ENCODE peak calls at places on chromosomes 2 and 18, in six cellular contexts. One of them, this sample, is unnamed.

GRCh38 chr2:55134316-55134706 is 84.1 kb upstream of the RTN4 start:
- DNase-seq in epithelial cell of proximal tubule: no peak
- DNase-seq in RWPE1: no peak
- DNase-seq in fibroblast of pulmonary artery: no peak
- DNase-seq in GM12864: no peak
- DNase-seq in HFFc6: no peak
- DNase-seq in this sample: no peak

GRCh38 chr2:126761256-126761980 is 105.5 kb downstream of the GYPC start:
- DNase-seq in epithelial cell of proximal tubule: no peak
- DNase-seq in RWPE1: no peak
- DNase-seq in fibroblast of pulmonary artery: no peak
- DNase-seq in GM12864: no peak
- DNase-seq in HFFc6: no peak
- DNase-seq in this sample: no peak

GRCh38 chr2:240767341-240767740 is 52.7 kb downstream of the KIF1A start:
- DNase-seq in epithelial cell of proximal tubule: no peak
- DNase-seq in RWPE1: no peak
- DNase-seq in fibroblast of pulmonary artery: no peak
- DNase-seq in GM12864: no peak
- DNase-seq in HFFc6: no peak
- DNase-seq in this sample: no peak

GRCh38 chr2:165471349-165471975 is 2.0 kb downstream of the CSRNP3 start:
- DNase-seq in epithelial cell of proximal tubule: no peak
- DNase-seq in RWPE1: no peak
- DNase-seq in fibroblast of pulmonary artery: peak
- DNase-seq in GM12864: no peak
- DNase-seq in HFFc6: no peak
- DNase-seq in this sample: no peak

GRCh38 chr2:217215877-217216276 is 356.0 kb upstream of the TNP1 start:
- DNase-seq in epithelial cell of proximal tubule: no peak
- DNase-seq in RWPE1: peak
- DNase-seq in fibroblast of pulmonary artery: no peak
- DNase-seq in GM12864: no peak
- DNase-seq in HFFc6: no peak
- DNase-seq in this sample: no peak

GRCh38 chr2:232459419-232460035 is 3.6 kb downstream of the ALPI start:
- DNase-seq in epithelial cell of proximal tubule: no peak
- DNase-seq in RWPE1: no peak
- DNase-seq in fibroblast of pulmonary artery: no peak
- DNase-seq in GM12864: no peak
- DNase-seq in HFFc6: no peak
- DNase-seq in this sample: peak

GRCh38 chr2:121231385-121232000 is 53.5 kb downstream of the TFCP2L1 start:
- DNase-seq in epithelial cell of proximal tubule: no peak
- DNase-seq in RWPE1: no peak
- DNase-seq in fibroblast of pulmonary artery: no peak
- DNase-seq in GM12864: no peak
- DNase-seq in HFFc6: no peak
- DNase-seq in this sample: no peak

GRCh38 chr18:52541056-52541455 is 201.1 kb downstream of the DCC start:
- DNase-seq in epithelial cell of proximal tubule: no peak
- DNase-seq in RWPE1: no peak
- DNase-seq in fibroblast of pulmonary artery: no peak
- DNase-seq in GM12864: no peak
- DNase-seq in HFFc6: no peak
- DNase-seq in this sample: no peak

GRCh38 chr2:152611458-152612231 is 105.6 kb downstream of the PRPF40A start:
- DNase-seq in epithelial cell of proximal tubule: peak
- DNase-seq in RWPE1: no peak
- DNase-seq in fibroblast of pulmonary artery: peak
- DNase-seq in GM12864: peak
- DNase-seq in HFFc6: peak
- DNase-seq in this sample: no peak

GRCh38 chr2:2318949-2319348 is 12.1 kb downstream of the MYT1L start:
- DNase-seq in epithelial cell of proximal tubule: no peak
- DNase-seq in RWPE1: no peak
- DNase-seq in fibroblast of pulmonary artery: no peak
- DNase-seq in GM12864: no peak
- DNase-seq in HFFc6: no peak
- DNase-seq in this sample: no peak

GRCh38 chr2:219171231-219171651 is 1.4 kb upstream of the SLC23A3 start:
- DNase-seq in epithelial cell of proximal tubule: peak
- DNase-seq in RWPE1: peak
- DNase-seq in fibroblast of pulmonary artery: peak
- DNase-seq in GM12864: no peak
- DNase-seq in HFFc6: peak
- DNase-seq in this sample: peak

GRCh38 chr2:154762638-154763037 is 64.1 kb downstream of the KCNJ3 start:
- DNase-seq in epithelial cell of proximal tubule: no peak
- DNase-seq in RWPE1: no peak
- DNase-seq in fibroblast of pulmonary artery: no peak
- DNase-seq in GM12864: no peak
- DNase-seq in HFFc6: no peak
- DNase-seq in this sample: no peak

GRCh38 chr2:1493361-1494126 is 80.3 kb downstream of the TPO start:
- DNase-seq in epithelial cell of proximal tubule: no peak
- DNase-seq in RWPE1: no peak
- DNase-seq in fibroblast of pulmonary artery: no peak
- DNase-seq in GM12864: no peak
- DNase-seq in HFFc6: no peak
- DNase-seq in this sample: no peak

GRCh38 chr2:45585267-45585861 is 25.7 kb downstream of the SRBD1 start:
- DNase-seq in epithelial cell of proximal tubule: no peak
- DNase-seq in RWPE1: peak
- DNase-seq in fibroblast of pulmonary artery: peak
- DNase-seq in GM12864: peak
- DNase-seq in HFFc6: peak
- DNase-seq in this sample: no peak

GRCh38 chr2:241854342-241855244 is 4.1 kb downstream of the PDCD1 start:
- DNase-seq in epithelial cell of proximal tubule: no peak
- DNase-seq in RWPE1: no peak
- DNase-seq in fibroblast of pulmonary artery: no peak
- DNase-seq in GM12864: no peak
- DNase-seq in HFFc6: no peak
- DNase-seq in this sample: no peak

GRCh38 chr2:241645915-241646250 is 8.4 kb downstream of the ATG4B start:
- DNase-seq in epithelial cell of proximal tubule: no peak
- DNase-seq in RWPE1: no peak
- DNase-seq in fibroblast of pulmonary artery: no peak
- DNase-seq in GM12864: no peak
- DNase-seq in HFFc6: no peak
- DNase-seq in this sample: no peak

GRCh38 chr2:7567646-7568045 is 650.4 kb downstream of the RNF144A start:
- DNase-seq in epithelial cell of proximal tubule: no peak
- DNase-seq in RWPE1: no peak
- DNase-seq in fibroblast of pulmonary artery: no peak
- DNase-seq in GM12864: peak
- DNase-seq in HFFc6: no peak
- DNase-seq in this sample: no peak

GRCh38 chr2:203659650-203660049 is 46.8 kb upstream of the CD28 start:
- DNase-seq in epithelial cell of proximal tubule: no peak
- DNase-seq in RWPE1: no peak
- DNase-seq in fibroblast of pulmonary artery: no peak
- DNase-seq in GM12864: peak
- DNase-seq in HFFc6: no peak
- DNase-seq in this sample: no peak

DNA sequence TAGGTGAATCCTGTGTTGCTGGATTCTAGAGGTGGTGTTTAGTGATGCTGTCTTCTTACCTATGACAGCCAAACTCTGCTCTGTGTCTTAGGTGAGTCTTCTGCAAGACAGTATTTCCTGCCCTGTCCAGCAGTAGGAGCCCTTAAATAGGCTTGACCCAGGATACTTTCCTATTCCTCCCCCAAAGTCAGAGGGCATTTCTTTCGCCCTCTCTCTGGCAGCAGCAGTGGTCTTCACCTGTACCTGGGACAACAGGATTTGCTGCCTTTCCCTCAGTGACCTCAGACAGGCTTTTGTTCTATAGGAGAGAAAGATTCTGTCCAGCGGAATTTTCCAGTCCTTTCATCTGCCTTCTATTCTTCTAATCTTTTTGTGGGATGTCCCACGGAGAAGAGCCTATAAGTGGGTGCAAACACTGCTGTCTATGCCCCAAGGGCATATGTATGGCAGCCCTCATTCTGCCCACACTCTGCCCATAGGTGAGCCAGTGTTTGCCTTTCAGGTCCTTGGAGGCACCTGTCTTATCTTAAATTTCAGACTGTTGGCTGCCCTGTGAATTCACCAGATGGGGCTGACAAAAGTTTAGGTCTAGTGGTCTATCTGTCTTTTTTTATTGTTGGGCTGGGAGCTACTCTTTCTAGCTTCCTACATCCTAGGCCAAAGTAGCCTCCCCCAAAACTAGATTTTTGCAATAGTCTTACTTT is 177.3 kb upstream of the SPOPL start:
- DNase-seq in epithelial cell of proximal tubule: no peak
- DNase-seq in RWPE1: no peak
- DNase-seq in fibroblast of pulmonary artery: no peak
- DNase-seq in GM12864: no peak
- DNase-seq in HFFc6: no peak
- DNase-seq in this sample: no peak
- TF ChIP-seq CTCF in epithelial cell of proximal tubule: peak
- TF ChIP-seq CTCF in RWPE1: no peak
- TF ChIP-seq CTCF in fibroblast of pulmonary artery: no peak
- TF ChIP-seq CTCF in GM12864: no peak
- TF ChIP-seq CTCF in HFFc6: no peak
- TF ChIP-seq CTCF in this sample: no peak

DNA sequence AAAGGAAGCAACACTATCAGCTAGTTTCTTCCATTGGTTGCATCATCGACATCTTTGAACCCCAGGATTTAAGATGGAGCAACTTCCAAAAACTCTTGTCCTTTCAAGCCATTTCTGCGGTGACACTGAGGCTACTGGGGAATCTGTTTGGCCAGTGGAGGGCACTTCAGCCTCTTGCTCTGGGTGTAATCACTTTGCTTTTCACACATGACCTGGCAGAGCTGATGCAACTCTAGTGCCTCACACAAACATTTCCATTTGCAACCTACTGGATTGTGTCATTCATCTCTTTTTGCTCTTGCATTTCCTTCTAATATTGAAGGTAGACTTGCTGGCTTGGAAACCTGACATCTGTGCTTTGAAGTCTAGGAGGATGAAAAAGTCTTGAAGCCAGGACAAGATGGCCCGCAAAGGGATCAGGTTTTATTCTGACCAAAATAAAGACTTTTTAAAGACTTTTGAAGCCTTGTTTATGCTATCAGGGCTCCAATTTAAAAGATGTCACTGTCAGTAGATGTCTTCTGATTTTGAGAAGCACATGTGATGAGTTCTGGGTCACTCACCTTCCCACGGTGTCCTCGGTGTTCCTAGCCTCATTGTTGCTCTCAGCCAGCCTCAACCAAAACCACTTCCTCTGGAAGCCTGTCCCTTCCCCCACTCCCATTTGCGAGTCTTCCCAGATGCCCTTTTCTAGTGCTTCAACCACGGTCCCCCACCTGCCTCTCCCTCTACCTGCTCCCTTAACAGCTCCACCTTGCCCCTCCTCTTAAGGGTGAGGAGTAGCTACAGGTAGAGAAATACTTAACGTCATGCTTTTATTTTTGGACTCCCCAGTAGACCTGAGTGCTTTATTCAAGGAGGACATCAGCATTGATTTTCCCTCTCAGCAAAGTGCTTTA is 69.7 kb upstream of the KCNE4 start:
- DNase-seq in epithelial cell of proximal tubule: peak
- DNase-seq in RWPE1: no peak
- DNase-seq in fibroblast of pulmonary artery: peak
- DNase-seq in GM12864: no peak
- DNase-seq in HFFc6: peak
- DNase-seq in this sample: no peak
- TF ChIP-seq CTCF in epithelial cell of proximal tubule: peak
- TF ChIP-seq CTCF in RWPE1: no peak
- TF ChIP-seq CTCF in fibroblast of pulmonary artery: peak
- TF ChIP-seq CTCF in GM12864: peak
- TF ChIP-seq CTCF in HFFc6: peak
- TF ChIP-seq CTCF in this sample: peak

GRCh38 chr2:109063326-109063670 is 65.7 kb upstream of the SH3RF3 start:
- DNase-seq in epithelial cell of proximal tubule: no peak
- DNase-seq in RWPE1: no peak
- DNase-seq in fibroblast of pulmonary artery: no peak
- DNase-seq in GM12864: no peak
- DNase-seq in HFFc6: no peak
- DNase-seq in this sample: no peak
- TF ChIP-seq CTCF in epithelial cell of proximal tubule: no peak
- TF ChIP-seq CTCF in RWPE1: no peak
- TF ChIP-seq CTCF in fibroblast of pulmonary artery: no peak
- TF ChIP-seq CTCF in GM12864: no peak
- TF ChIP-seq CTCF in HFFc6: no peak
- TF ChIP-seq CTCF in this sample: no peak

GRCh38 chr2:49490710-49491109 is 336.4 kb upstream of the FSHR start:
- DNase-seq in epithelial cell of proximal tubule: no peak
- DNase-seq in RWPE1: no peak
- DNase-seq in fibroblast of pulmonary artery: peak
- DNase-seq in GM12864: no peak
- DNase-seq in HFFc6: no peak
- DNase-seq in this sample: no peak
- TF ChIP-seq CTCF in epithelial cell of proximal tubule: peak
- TF ChIP-seq CTCF in RWPE1: no peak
- TF ChIP-seq CTCF in fibroblast of pulmonary artery: peak
- TF ChIP-seq CTCF in GM12864: peak
- TF ChIP-seq CTCF in HFFc6: peak
- TF ChIP-seq CTCF in this sample: peak

DNA sequence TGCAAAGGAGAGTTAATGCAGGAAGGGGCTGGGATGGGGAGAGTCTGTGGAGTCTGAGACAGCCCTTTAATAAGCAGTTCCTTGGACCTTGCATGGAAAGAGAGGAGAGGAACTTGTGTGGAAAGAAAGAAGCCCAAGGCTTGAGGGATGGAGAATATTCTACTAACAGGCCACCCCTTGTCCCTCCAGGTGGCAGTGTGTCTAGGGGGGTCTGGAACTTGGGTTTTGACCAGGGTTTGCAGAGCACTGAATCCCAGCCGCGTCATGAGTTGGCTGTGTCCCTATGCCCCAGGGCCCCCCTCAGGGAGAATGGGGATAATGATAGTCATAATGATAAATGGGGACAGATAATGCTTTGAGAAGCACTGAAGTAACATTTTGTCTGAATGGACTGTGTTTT is 15.0 kb downstream of the TCF7L1 start:
- DNase-seq in epithelial cell of proximal tubule: no peak
- DNase-seq in RWPE1: no peak
- DNase-seq in fibroblast of pulmonary artery: no peak
- DNase-seq in GM12864: no peak
- DNase-seq in HFFc6: no peak
- DNase-seq in this sample: no peak
- TF ChIP-seq CTCF in epithelial cell of proximal tubule: no peak
- TF ChIP-seq CTCF in RWPE1: no peak
- TF ChIP-seq CTCF in fibroblast of pulmonary artery: no peak
- TF ChIP-seq CTCF in GM12864: no peak
- TF ChIP-seq CTCF in HFFc6: peak
- TF ChIP-seq CTCF in this sample: no peak

This sample was measured in D721Med.